ENCODE peak calls at places on chromosomes 11 and 22, in five cellular contexts. Z, H, M, V and L are unnamed samples.
A peak's percentile ranks its signal among the peaks of the same experiment; 100 is the strongest.

GRCh38 chr11:126390418-126390817 is 34.9 kb downstream of the ST3GAL4 start:
- DNase-seq in M (no peak), V (no peak), H (no peak), Z (no peak), L (no peak)

GRCh38 chr11:35424157-35424945 is 5.0 kb upstream of the SLC1A2 start:
- DNase-seq in H (no peak), M (no peak), V (no peak), Z (no peak), L (no peak)

GRCh38 chr11:48170840-48171233 is 45.8 kb upstream of the OR4B1 start:
- DNase-seq in Z (no peak), H (no peak), V (no peak), M (no peak), L (no peak)

GRCh38 chr22:27835446-27835845 is 33.9 kb upstream of the MN1 start:
- DNase-seq in V (no peak), Z (no peak), H (no peak), M (no peak), L (no peak)

GRCh38 chr11:18243783-18244362 is 4.6 kb downstream of the SAA2 start:
- DNase-seq in V (no peak), M (peak; percentile 55), Z (no peak), H (no peak), L (peak; percentile 50)

GRCh38 chr22:19696504-19697276 is 17.6 kb upstream of the SEPTIN5 start:
- DNase-seq in M (no peak), V (no peak), Z (no peak), H (no peak), L (no peak)

GRCh38 chr11:46239801-46240061 is 37.7 kb upstream of the CREB3L1 start:
- DNase-seq in Z (no peak), M (no peak), H (no peak), V (no peak), L (no peak)

GRCh38 chr11:74941492-74941891 is 7.4 kb downstream of the XRRA1 start:
- DNase-seq in V (no peak), M (no peak), Z (no peak), H (no peak), L (no peak)

GRCh38 chr22:38467904-38468760 is at the start of gene KDELR3:
- DNase-seq in Z (peak; percentile 77), V (no peak), H (peak; percentile 70), M (peak; percentile 81), L (peak; percentile 71)

GRCh38 chr11:6473481-6474422 is at the start of gene TRIM3:
- DNase-seq in H (peak; percentile 97), M (peak; percentile 82), V (peak; percentile 13), Z (peak; percentile 95), L (peak; percentile 97)

GRCh38 chr22:49321477-49322055 is 506.1 kb downstream of the BRD1 start:
- DNase-seq in H (no peak), V (no peak), Z (peak; percentile 37), M (no peak), L (no peak)

GRCh38 chr11:134069426-134069921 is 602 bp downstream of the JAM3 start:
- DNase-seq in V (no peak), M (no peak), H (peak; percentile 56), Z (no peak), L (peak; percentile 60)

GRCh38 chr11:131544591-131544990 is 174.2 kb downstream of the NTM start:
- DNase-seq in H (no peak), Z (no peak), V (no peak), M (no peak), L (no peak)

GRCh38 chr11:36427079-36427478 is 83.0 kb downstream of the TRAF6 start:
- DNase-seq in H (no peak), Z (no peak), M (no peak), V (no peak), L (no peak)

GRCh38 chr11:78414321-78415051 is 3.1 kb downstream of the GAB2 start:
- DNase-seq in Z (no peak), M (no peak), H (no peak), V (no peak), L (no peak)

GRCh38 chr22:38018938-38019827 is 34.8 kb upstream of the SOX10 start:
- DNase-seq in V (no peak), M (no peak), Z (no peak), H (no peak), L (no peak)

GRCh38 chr11:13778345-13778744 is 109.9 kb downstream of the FAR1 start:
- DNase-seq in H (no peak), V (no peak), Z (no peak), M (no peak), L (no peak)

GRCh38 chr11:86497310-86497709 is 122.6 kb downstream of the CCDC81 start:
- DNase-seq in M (peak; percentile 82), V (peak; percentile 68), Z (no peak), H (no peak), L (no peak)

GRCh38 chr11:72840780-72841179 is 26.6 kb downstream of the ATG16L2 start:
- DNase-seq in M (peak; percentile 54), Z (no peak), H (no peak), V (peak; percentile 39), L (no peak)

GRCh38 chr22:41523464-41524221 is 20.6 kb downstream of the POLR3H start:
- DNase-seq in Z (no peak), V (no peak), M (no peak), H (peak; percentile 60), L (no peak)

GRCh38 chr11:32052218-32052617 is 38.7 kb upstream of the RCN1 start:
- DNase-seq in Z (no peak), V (no peak), H (peak; percentile 56), M (peak; percentile 25), L (peak; percentile 72)

GRCh38 chr11:63862923-63863322 is 24.0 kb downstream of the MARK2 start:
- DNase-seq in H (no peak), V (no peak), Z (no peak), M (no peak), L (no peak)

GRCh38 chr22:32352681-32353080 is 5.0 kb upstream of the RFPL3 start:
- DNase-seq in Z (no peak), H (no peak), V (no peak), M (no peak), L (no peak)

GRCh38 chr22:32355760-32356159 is 1.9 kb upstream of the RFPL3 start:
- DNase-seq in H (no peak), M (peak; percentile 23), V (no peak), Z (no peak), L (no peak)

GRCh38 chr22:32353840-32354239 is 3.8 kb upstream of the RFPL3 start:
- DNase-seq in M (no peak), V (no peak), H (no peak), Z (no peak), L (no peak)

GRCh38 chr22:32353292-32353691 is 4.4 kb upstream of the RFPL3 start:
- DNase-seq in H (no peak), M (no peak), V (no peak), Z (no peak), L (no peak)

GRCh38 chr22:32354360-32355351 is 3.0 kb upstream of the RFPL3 start:
- DNase-seq in M (peak; percentile 21), H (no peak), Z (no peak), V (no peak), L (no peak)
- TF ChIP-seq CTCF in M (no peak), H (no peak), Z (no peak), V (no peak), L (no peak)

GRCh38 chr11:105215528-105215927 is 76.0 kb upstream of the CARD18 start:
- DNase-seq in V (no peak), H (no peak), M (no peak), Z (no peak), L (no peak)

GRCh38 chr11:105224859-105225258 is 85.3 kb upstream of the CARD18 start:
- DNase-seq in Z (no peak), M (no peak), V (no peak), H (no peak), L (no peak)

GRCh38 chr11:105219670-105220069 is 80.1 kb upstream of the CARD18 start:
- DNase-seq in V (no peak), H (no peak), Z (no peak), M (no peak), L (no peak)

GRCh38 chr11:105220175-105220574 is 80.6 kb upstream of the CARD18 start:
- DNase-seq in M (no peak), H (no peak), Z (no peak), V (no peak), L (no peak)

GRCh38 chr11:105219269-105219668 is 79.7 kb upstream of the CARD18 start:
- DNase-seq in M (no peak), V (no peak), H (no peak), Z (no peak), L (no peak)
- TF ChIP-seq CTCF in M (no peak), V (no peak), H (no peak), Z (no peak), L (no peak)

GRCh38 chr11:68821670-68822069 is 20.0 kb downstream of the CPT1A start:
- DNase-seq in V (no peak), M (no peak), Z (no peak), H (no peak), L (no peak)
- TF ChIP-seq CTCF in V (peak; percentile 33), M (no peak), Z (no peak), H (no peak), L (no peak)

DNA sequence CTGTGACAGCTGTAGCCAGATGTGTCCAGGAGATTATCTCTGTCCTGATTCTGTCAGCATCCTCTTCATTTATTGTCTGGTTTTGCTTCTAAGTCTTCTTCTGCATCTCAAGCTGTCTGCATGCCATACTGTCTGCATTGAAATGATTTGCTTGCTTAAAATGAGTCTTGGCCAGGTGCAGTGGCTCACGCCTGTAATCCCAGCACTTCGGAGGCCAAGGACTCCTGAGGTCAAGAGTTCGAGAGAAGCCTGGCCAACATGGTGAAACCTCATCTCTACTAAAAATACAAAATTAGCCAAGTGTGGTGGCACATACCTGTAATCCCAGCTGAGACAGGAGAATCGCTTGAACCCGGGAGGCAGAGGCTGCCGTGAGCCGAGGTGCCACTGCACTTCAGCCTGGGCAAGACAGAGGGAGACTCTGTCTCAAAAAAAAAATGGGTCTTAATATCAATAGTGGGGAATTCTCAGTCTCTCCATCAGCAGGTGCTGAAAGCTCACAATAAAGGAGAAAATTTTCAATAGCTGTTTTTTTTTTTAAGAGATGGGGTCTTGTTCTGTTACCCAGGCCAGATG is 39.2 kb upstream of the AMPD3 start:
- DNase-seq in V (no peak), H (no peak), M (no peak), Z (no peak), L (no peak)
- TF ChIP-seq CTCF in V (no peak), H (no peak), M (no peak), Z (no peak), L (no peak)

DNA sequence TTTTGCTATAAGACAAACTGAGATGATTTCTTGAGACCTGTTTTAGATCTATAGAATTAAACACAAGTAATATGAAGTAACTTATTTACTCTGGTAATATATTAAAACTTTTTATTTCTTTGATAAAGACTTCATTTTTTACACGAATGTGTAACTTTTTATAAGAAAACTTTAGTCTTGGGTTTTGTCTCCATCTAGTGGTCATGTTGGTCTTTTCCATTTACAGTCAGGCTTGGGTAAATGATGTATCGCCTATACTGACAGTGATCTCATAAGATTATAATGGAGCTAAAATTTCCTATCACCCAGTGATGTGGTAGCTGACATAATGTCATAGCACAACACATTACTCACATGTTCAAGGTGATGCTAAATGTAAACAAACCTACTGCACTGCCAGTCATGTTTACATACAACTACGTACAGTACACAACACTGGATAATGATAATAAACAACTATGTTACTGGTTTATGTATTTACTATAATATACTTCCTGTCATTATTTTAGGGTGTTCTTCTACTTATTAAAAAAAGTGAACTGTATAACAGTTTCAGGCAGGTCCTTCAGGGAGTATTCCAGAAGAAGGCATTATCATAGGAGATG is 7.5 kb upstream of the C11orf97 start:
- DNase-seq in M (peak; percentile 38), H (no peak), Z (no peak), V (no peak), L (peak; percentile 10)
- TF ChIP-seq CTCF in M (peak; percentile 65), H (peak; percentile 51), Z (peak; percentile 74), V (peak; percentile 61), L (peak; percentile 76)

GRCh38 chr11:65013692-65014145 is 241 bp upstream of the ARL2 start:
- DNase-seq in M (peak; percentile 74), H (peak; percentile 94), V (no peak), Z (peak; percentile 94), L (peak; percentile 94)
- TF ChIP-seq CTCF in M (no peak), H (peak; percentile 82), V (no peak), Z (no peak), L (peak; percentile 59)